ENCODE peak calls at places on chromosomes 3 and 15, in seven cellular contexts. One of them, this sample, is unnamed.

GRCh38 chr3:111373861-111374260 is 168.1 kb upstream of the CD96 start:
- DNase-seq in fibroblast of lung: no peak
- DNase-seq in cardiac muscle cell: no peak
- DNase-seq in K562: no peak
- DNase-seq in AG04449: no peak
- DNase-seq in A549: no peak
- DNase-seq in astrocyte: peak
- DNase-seq in this sample: no peak

GRCh38 chr3:38016410-38016809 is 13.0 kb downstream of the PLCD1 start:
- DNase-seq in fibroblast of lung: no peak
- DNase-seq in cardiac muscle cell: no peak
- DNase-seq in K562: no peak
- DNase-seq in AG04449: no peak
- DNase-seq in A549: no peak
- DNase-seq in astrocyte: no peak
- DNase-seq in this sample: no peak

GRCh38 chr3:149417174-149417573 is 39.7 kb upstream of the TM4SF1 start:
- DNase-seq in fibroblast of lung: no peak
- DNase-seq in cardiac muscle cell: no peak
- DNase-seq in K562: no peak
- DNase-seq in AG04449: no peak
- DNase-seq in A549: no peak
- DNase-seq in astrocyte: no peak
- DNase-seq in this sample: no peak

GRCh38 chr3:35383719-35384555 is 255.4 kb upstream of the ARPP21 start:
- DNase-seq in fibroblast of lung: no peak
- DNase-seq in cardiac muscle cell: peak
- DNase-seq in K562: no peak
- DNase-seq in AG04449: no peak
- DNase-seq in A549: peak
- DNase-seq in astrocyte: peak
- DNase-seq in this sample: no peak

GRCh38 chr3:188099907-188100306 is 54.0 kb upstream of the LPP start:
- DNase-seq in fibroblast of lung: no peak
- DNase-seq in cardiac muscle cell: no peak
- DNase-seq in K562: no peak
- DNase-seq in AG04449: no peak
- DNase-seq in A549: no peak
- DNase-seq in astrocyte: no peak
- DNase-seq in this sample: no peak

GRCh38 chr15:86550075-86550474 is 470.4 kb downstream of the AGBL1 start:
- DNase-seq in fibroblast of lung: no peak
- DNase-seq in cardiac muscle cell: no peak
- DNase-seq in K562: no peak
- DNase-seq in AG04449: no peak
- DNase-seq in A549: no peak
- DNase-seq in astrocyte: no peak
- DNase-seq in this sample: no peak

GRCh38 chr15:35305031-35305555 is 220.0 kb upstream of the NANOGP8 start:
- DNase-seq in fibroblast of lung: no peak
- DNase-seq in cardiac muscle cell: no peak
- DNase-seq in K562: no peak
- DNase-seq in AG04449: no peak
- DNase-seq in A549: no peak
- DNase-seq in astrocyte: peak
- DNase-seq in this sample: no peak

GRCh38 chr3:29531611-29532150 is 250.8 kb downstream of the RBMS3 start:
- DNase-seq in fibroblast of lung: no peak
- DNase-seq in cardiac muscle cell: no peak
- DNase-seq in K562: no peak
- DNase-seq in AG04449: no peak
- DNase-seq in A549: no peak
- DNase-seq in astrocyte: no peak
- DNase-seq in this sample: no peak

GRCh38 chr3:185582871-185583270 is 3.2 kb upstream of the SENP2 start:
- DNase-seq in fibroblast of lung: no peak
- DNase-seq in cardiac muscle cell: no peak
- DNase-seq in K562: no peak
- DNase-seq in AG04449: no peak
- DNase-seq in A549: no peak
- DNase-seq in astrocyte: no peak
- DNase-seq in this sample: no peak

GRCh38 chr3:147924755-147925154 is 515.6 kb downstream of the ZIC1 start:
- DNase-seq in fibroblast of lung: peak
- DNase-seq in cardiac muscle cell: no peak
- DNase-seq in K562: no peak
- DNase-seq in AG04449: no peak
- DNase-seq in A549: no peak
- DNase-seq in astrocyte: peak
- DNase-seq in this sample: no peak

GRCh38 chr3:57717491-57717890 is 24.6 kb upstream of the DENND6A start:
- DNase-seq in fibroblast of lung: no peak
- DNase-seq in cardiac muscle cell: no peak
- DNase-seq in K562: no peak
- DNase-seq in AG04449: no peak
- DNase-seq in A549: no peak
- DNase-seq in astrocyte: no peak
- DNase-seq in this sample: no peak

GRCh38 chr3:54660599-54661210 is 267.2 kb downstream of the LRTM1 start:
- DNase-seq in fibroblast of lung: no peak
- DNase-seq in cardiac muscle cell: peak
- DNase-seq in K562: no peak
- DNase-seq in AG04449: no peak
- DNase-seq in A549: no peak
- DNase-seq in astrocyte: no peak
- DNase-seq in this sample: no peak

GRCh38 chr3:65894679-65895078 is 144.0 kb downstream of the MAGI1 start:
- DNase-seq in fibroblast of lung: peak
- DNase-seq in cardiac muscle cell: peak
- DNase-seq in K562: no peak
- DNase-seq in AG04449: peak
- DNase-seq in A549: no peak
- DNase-seq in astrocyte: no peak
- DNase-seq in this sample: no peak

GRCh38 chr3:111151438-111151837 is 79.8 kb downstream of the NECTIN3 start:
- DNase-seq in fibroblast of lung: peak
- DNase-seq in cardiac muscle cell: peak
- DNase-seq in K562: no peak
- DNase-seq in AG04449: peak
- DNase-seq in A549: no peak
- DNase-seq in astrocyte: peak
- DNase-seq in this sample: no peak

GRCh38 chr3:76859596-76859995 is 180.3 kb upstream of the ROBO2 start:
- DNase-seq in fibroblast of lung: no peak
- DNase-seq in cardiac muscle cell: no peak
- DNase-seq in K562: no peak
- DNase-seq in AG04449: no peak
- DNase-seq in A549: no peak
- DNase-seq in astrocyte: no peak
- DNase-seq in this sample: no peak

GRCh38 chr15:29670945-29671307 is 151.3 kb downstream of the TJP1 start:
- DNase-seq in fibroblast of lung: peak
- DNase-seq in cardiac muscle cell: peak
- DNase-seq in K562: no peak
- DNase-seq in AG04449: no peak
- DNase-seq in A549: peak
- DNase-seq in astrocyte: peak
- DNase-seq in this sample: no peak

GRCh38 chr3:197302696-197303341 is 4.4 kb upstream of the DLG1 start:
- DNase-seq in fibroblast of lung: no peak
- DNase-seq in cardiac muscle cell: peak
- DNase-seq in K562: no peak
- DNase-seq in AG04449: no peak
- DNase-seq in A549: no peak
- DNase-seq in astrocyte: peak
- DNase-seq in this sample: no peak

GRCh38 chr3:86828751-86829150 is 162.2 kb downstream of the VGLL3 start:
- DNase-seq in fibroblast of lung: no peak
- DNase-seq in cardiac muscle cell: no peak
- DNase-seq in K562: no peak
- DNase-seq in AG04449: no peak
- DNase-seq in A549: no peak
- DNase-seq in astrocyte: peak
- DNase-seq in this sample: no peak

GRCh38 chr3:159884661-159885402 is 103.8 kb upstream of the IL12A start:
- DNase-seq in fibroblast of lung: peak
- DNase-seq in cardiac muscle cell: peak
- DNase-seq in K562: peak
- DNase-seq in AG04449: no peak
- DNase-seq in A549: peak
- DNase-seq in astrocyte: no peak
- DNase-seq in this sample: peak

GRCh38 chr3:43584043-43584826 is 37.6 kb downstream of the ANO10 start:
- DNase-seq in fibroblast of lung: no peak
- DNase-seq in cardiac muscle cell: no peak
- DNase-seq in K562: peak
- DNase-seq in AG04449: peak
- DNase-seq in A549: no peak
- DNase-seq in astrocyte: peak
- DNase-seq in this sample: no peak

GRCh38 chr3:165389064-165389463 is 192.9 kb upstream of the SLITRK3 start:
- DNase-seq in fibroblast of lung: peak
- DNase-seq in cardiac muscle cell: no peak
- DNase-seq in K562: no peak
- DNase-seq in AG04449: no peak
- DNase-seq in A549: no peak
- DNase-seq in astrocyte: no peak
- DNase-seq in this sample: no peak

GRCh38 chr15:101242160-101242998 is 9.5 kb downstream of the CHSY1 start:
- DNase-seq in fibroblast of lung: no peak
- DNase-seq in cardiac muscle cell: peak
- DNase-seq in K562: no peak
- DNase-seq in AG04449: no peak
- DNase-seq in A549: no peak
- DNase-seq in astrocyte: peak
- DNase-seq in this sample: no peak

GRCh38 chr15:68910341-68910740 is 20.0 kb upstream of the SPESP1 start:
- DNase-seq in fibroblast of lung: no peak
- DNase-seq in cardiac muscle cell: no peak
- DNase-seq in K562: no peak
- DNase-seq in AG04449: no peak
- DNase-seq in A549: no peak
- DNase-seq in astrocyte: no peak
- DNase-seq in this sample: no peak

GRCh38 chr3:155418426-155418825 is 124.9 kb upstream of the STRIT1 start:
- DNase-seq in fibroblast of lung: no peak
- DNase-seq in cardiac muscle cell: peak
- DNase-seq in K562: no peak
- DNase-seq in AG04449: no peak
- DNase-seq in A549: no peak
- DNase-seq in astrocyte: no peak
- DNase-seq in this sample: no peak

GRCh38 chr15:51307811-51308210 is 30.6 kb downstream of the CYP19A1 start:
- DNase-seq in fibroblast of lung: no peak
- DNase-seq in cardiac muscle cell: peak
- DNase-seq in K562: no peak
- DNase-seq in AG04449: no peak
- DNase-seq in A549: no peak
- DNase-seq in astrocyte: no peak
- DNase-seq in this sample: peak

GRCh38 chr3:69649120-69649519 is 90.1 kb upstream of the MITF start:
- DNase-seq in fibroblast of lung: peak
- DNase-seq in cardiac muscle cell: peak
- DNase-seq in K562: no peak
- DNase-seq in AG04449: no peak
- DNase-seq in A549: peak
- DNase-seq in astrocyte: peak
- DNase-seq in this sample: no peak

GRCh38 chr3:4981688-4982494 is 2.7 kb downstream of the BHLHE40 start:
- DNase-seq in fibroblast of lung: peak
- DNase-seq in cardiac muscle cell: peak
- DNase-seq in K562: no peak
- DNase-seq in AG04449: no peak
- DNase-seq in A549: no peak
- DNase-seq in astrocyte: peak
- DNase-seq in this sample: no peak
- TF ChIP-seq CTCF in fibroblast of lung: peak
- TF ChIP-seq CTCF in cardiac muscle cell: peak
- TF ChIP-seq CTCF in K562: peak
- TF ChIP-seq CTCF in AG04449: peak
- TF ChIP-seq CTCF in A549: no peak
- TF ChIP-seq CTCF in astrocyte: peak
- TF ChIP-seq CTCF in this sample: no peak

GRCh38 chr3:141151439-141151838 is 80.2 kb upstream of the PXYLP1 start:
- DNase-seq in fibroblast of lung: no peak
- DNase-seq in cardiac muscle cell: peak
- DNase-seq in K562: no peak
- DNase-seq in AG04449: no peak
- DNase-seq in A549: no peak
- DNase-seq in astrocyte: peak
- DNase-seq in this sample: no peak
- H3K4me3 ChIP-seq in fibroblast of lung: no peak
- H3K4me3 ChIP-seq in cardiac muscle cell: no peak
- H3K4me3 ChIP-seq in K562: no peak
- H3K4me3 ChIP-seq in AG04449: no peak
- H3K4me3 ChIP-seq in A549: no peak
- H3K4me3 ChIP-seq in astrocyte: no peak
- H3K4me3 ChIP-seq in this sample: no peak

DNA sequence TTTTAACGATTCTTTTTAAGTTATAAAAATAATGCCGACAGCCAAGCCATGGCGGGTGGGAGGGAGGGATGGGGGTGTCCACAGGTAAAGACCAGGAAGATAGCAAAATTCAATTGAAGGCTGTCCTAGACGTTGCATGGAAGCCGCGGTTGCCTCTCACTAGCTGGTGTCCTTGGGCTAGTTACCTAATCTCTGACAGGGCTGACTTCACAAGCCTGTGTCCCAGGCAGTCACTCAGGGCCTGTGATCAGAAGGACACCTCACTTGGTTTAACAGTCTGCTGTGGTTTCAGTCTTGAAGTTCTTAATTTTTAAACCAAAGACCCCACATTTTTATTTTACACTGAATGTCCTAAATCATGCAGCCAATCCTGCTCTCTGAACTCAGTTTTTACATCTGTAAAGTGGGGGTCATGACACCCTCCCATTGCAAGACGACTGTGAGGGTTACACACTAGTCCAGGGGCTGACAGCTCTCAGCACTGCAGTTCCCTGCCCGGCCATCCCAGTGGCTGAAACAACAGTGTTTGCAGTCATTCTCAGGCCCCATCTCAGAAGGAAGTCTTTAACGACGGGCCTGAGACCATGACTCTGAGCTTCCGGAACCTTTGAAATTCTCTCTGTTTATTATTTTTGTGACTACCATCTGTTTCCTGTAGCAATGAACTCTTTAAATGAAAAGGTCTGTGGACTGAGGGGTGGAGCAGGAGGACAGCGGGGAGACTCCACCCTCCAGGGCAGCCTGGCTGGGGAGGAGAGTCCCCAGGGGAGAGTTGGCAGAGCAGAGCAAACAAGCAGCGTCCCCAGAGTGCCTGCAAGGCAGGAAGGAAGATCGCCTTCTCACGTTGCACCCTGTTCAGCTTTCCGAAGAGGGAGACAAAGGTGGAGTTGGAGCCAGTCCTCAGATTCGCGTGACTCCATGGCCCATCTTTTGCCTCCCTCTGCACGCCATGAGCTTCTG is 525.4 kb upstream of the PROK2 start:
- DNase-seq in fibroblast of lung: peak
- DNase-seq in cardiac muscle cell: peak
- DNase-seq in K562: no peak
- DNase-seq in AG04449: peak
- DNase-seq in A549: no peak
- DNase-seq in astrocyte: peak
- DNase-seq in this sample: no peak
- TF ChIP-seq CTCF in fibroblast of lung: no peak
- TF ChIP-seq CTCF in cardiac muscle cell: no peak
- TF ChIP-seq CTCF in K562: no peak
- TF ChIP-seq CTCF in AG04449: peak
- TF ChIP-seq CTCF in A549: no peak
- TF ChIP-seq CTCF in astrocyte: no peak
- TF ChIP-seq CTCF in this sample: no peak

GRCh38 chr15:61938249-61938648 is 122.0 kb downstream of the VPS13C start:
- DNase-seq in fibroblast of lung: no peak
- DNase-seq in cardiac muscle cell: no peak
- DNase-seq in K562: no peak
- DNase-seq in AG04449: no peak
- DNase-seq in A549: no peak
- DNase-seq in astrocyte: no peak
- DNase-seq in this sample: no peak
- H3K4me3 ChIP-seq in fibroblast of lung: no peak
- H3K4me3 ChIP-seq in cardiac muscle cell: no peak
- H3K4me3 ChIP-seq in K562: no peak
- H3K4me3 ChIP-seq in AG04449: no peak
- H3K4me3 ChIP-seq in A549: no peak
- H3K4me3 ChIP-seq in astrocyte: no peak
- H3K4me3 ChIP-seq in this sample: no peak

This sample was measured in LNCaP clone FGC.